ENCODE peak calls at places on chromosomes 2 and 18, in four cellular contexts. I is HepG2, K is WTC11, O is K562. A is an unnamed sample.

GRCh38 chr2:232927793-232928563 is 57.9 kb downstream of the SNORC start:
- DNase-seq in I (no peak), K (peak), O (peak), A (peak)

GRCh38 chr2:191321861-191322662 is 76.9 kb downstream of the MYO1B start:
- DNase-seq in I (no peak), K (peak), O (no peak), A (peak)

GRCh38 chr2:12169721-12170120 is 423.3 kb downstream of the LPIN1 start:
- DNase-seq in I (no peak), K (no peak), O (no peak), A (no peak)

GRCh38 chr2:16525265-16525887 is 140.3 kb downstream of the CYRIA start:
- DNase-seq in I (peak), K (peak), O (peak), A (peak)

GRCh38 chr2:182946949-182947348 is 80.5 kb upstream of the FRZB start:
- DNase-seq in I (no peak), K (no peak), O (no peak), A (peak)

GRCh38 chr2:239579081-239579480 is 178.3 kb upstream of the HDAC4 start:
- DNase-seq in I (no peak), K (no peak), O (no peak), A (no peak)

GRCh38 chr2:11616097-11616687 is 53.8 kb downstream of the NTSR2 start:
- DNase-seq in I (no peak), K (no peak), O (no peak), A (no peak)

GRCh38 chr2:237563816-237564215 is 2.6 kb upstream of the PRLH start:
- DNase-seq in I (no peak), K (peak), O (no peak), A (no peak)

GRCh38 chr18:46563317-46563716 is 93.7 kb downstream of the LOXHD1 start:
- DNase-seq in I (no peak), K (peak), O (no peak), A (no peak)

GRCh38 chr2:229416116-229416694 is 145.1 kb upstream of the PID1 start:
- DNase-seq in I (no peak), K (no peak), O (no peak), A (no peak)

GRCh38 chr18:55779461-55779710 is 191.4 kb upstream of the TCF4 start:
- DNase-seq in I (no peak), K (peak), O (no peak), A (peak)

GRCh38 chr2:198775737-198776136 is 682.0 kb downstream of the SATB2 start:
- DNase-seq in I (no peak), K (no peak), O (no peak), A (no peak)

GRCh38 chr2:12896283-12897014 is 179.7 kb downstream of the TRIB2 start:
- DNase-seq in I (no peak), K (no peak), O (no peak), A (no peak)

GRCh38 chr18:51867767-51868166 is 472.2 kb upstream of the DCC start:
- DNase-seq in I (no peak), K (no peak), O (no peak), A (no peak)

GRCh38 chr2:218482651-218483050 is 63.7 kb downstream of the VIL1 start:
- DNase-seq in I (no peak), K (no peak), O (no peak), A (no peak)

GRCh38 chr18:35407871-35408481 is 30.8 kb upstream of the ZNF396 start:
- DNase-seq in I (peak), K (no peak), O (peak), A (peak)

GRCh38 chr18:10041180-10041579 is 127.4 kb downstream of the VAPA start:
- DNase-seq in I (no peak), K (no peak), O (no peak), A (no peak)

GRCh38 chr2:40436093-40436475 is 15.8 kb downstream of the SLC8A1 start:
- DNase-seq in I (no peak), K (no peak), O (no peak), A (no peak)

DNA sequence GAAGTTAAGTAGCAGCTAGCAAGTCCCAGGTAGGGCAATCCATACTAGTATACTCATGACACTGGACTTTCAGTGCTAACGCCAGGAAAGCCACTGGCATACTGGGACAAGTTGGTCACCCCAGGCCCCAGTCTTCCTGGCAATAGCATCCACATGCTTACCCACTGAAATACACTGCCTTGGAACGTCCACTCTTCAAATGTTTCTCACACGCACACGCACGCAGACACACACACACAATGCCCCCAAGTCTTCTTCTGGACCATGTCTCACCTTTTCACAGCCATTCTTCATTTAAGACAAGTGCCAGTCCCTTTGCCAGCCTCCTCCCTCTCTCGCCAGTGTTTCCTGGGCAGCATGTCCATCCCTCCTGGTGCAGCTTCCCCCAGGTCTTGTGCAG is 8.7 kb upstream of the TEX261 start:
- DNase-seq in I (no peak), K (no peak), O (no peak), A (no peak)
- TF ChIP-seq FOXJ3 in I (no peak), K (no peak), O (no peak), A (no peak)

DNA sequence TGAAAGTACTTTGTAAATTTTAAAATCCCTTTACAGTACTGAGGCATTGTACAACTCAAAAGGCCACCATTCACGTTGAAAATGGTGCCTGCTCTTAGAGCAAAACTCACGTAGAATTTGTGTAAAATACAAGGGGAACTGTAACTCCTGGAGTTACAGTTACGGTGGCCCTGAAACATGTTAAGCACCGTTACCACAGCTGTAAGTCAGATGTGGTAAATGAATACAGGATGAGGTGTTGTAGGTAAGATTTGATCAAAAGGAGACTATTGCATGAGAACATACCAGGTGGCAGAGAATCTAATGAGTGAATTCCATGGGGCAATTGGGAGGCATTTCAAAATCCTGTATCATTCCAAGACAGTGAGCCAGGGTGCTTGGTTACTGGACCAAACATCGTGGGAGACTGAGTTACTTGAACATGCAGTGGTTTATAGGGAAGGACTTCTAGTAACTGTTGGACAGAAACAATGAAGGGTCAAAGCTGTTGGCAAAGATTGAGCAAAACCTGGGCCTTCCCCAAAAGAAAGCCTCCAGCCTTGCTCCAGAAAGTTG is 535.8 kb upstream of the POU3F3 start:
- DNase-seq in I (no peak), K (no peak), O (no peak), A (no peak)
- TF ChIP-seq MAX in I (no peak), K (no peak), O (no peak), A (no peak)

DNA sequence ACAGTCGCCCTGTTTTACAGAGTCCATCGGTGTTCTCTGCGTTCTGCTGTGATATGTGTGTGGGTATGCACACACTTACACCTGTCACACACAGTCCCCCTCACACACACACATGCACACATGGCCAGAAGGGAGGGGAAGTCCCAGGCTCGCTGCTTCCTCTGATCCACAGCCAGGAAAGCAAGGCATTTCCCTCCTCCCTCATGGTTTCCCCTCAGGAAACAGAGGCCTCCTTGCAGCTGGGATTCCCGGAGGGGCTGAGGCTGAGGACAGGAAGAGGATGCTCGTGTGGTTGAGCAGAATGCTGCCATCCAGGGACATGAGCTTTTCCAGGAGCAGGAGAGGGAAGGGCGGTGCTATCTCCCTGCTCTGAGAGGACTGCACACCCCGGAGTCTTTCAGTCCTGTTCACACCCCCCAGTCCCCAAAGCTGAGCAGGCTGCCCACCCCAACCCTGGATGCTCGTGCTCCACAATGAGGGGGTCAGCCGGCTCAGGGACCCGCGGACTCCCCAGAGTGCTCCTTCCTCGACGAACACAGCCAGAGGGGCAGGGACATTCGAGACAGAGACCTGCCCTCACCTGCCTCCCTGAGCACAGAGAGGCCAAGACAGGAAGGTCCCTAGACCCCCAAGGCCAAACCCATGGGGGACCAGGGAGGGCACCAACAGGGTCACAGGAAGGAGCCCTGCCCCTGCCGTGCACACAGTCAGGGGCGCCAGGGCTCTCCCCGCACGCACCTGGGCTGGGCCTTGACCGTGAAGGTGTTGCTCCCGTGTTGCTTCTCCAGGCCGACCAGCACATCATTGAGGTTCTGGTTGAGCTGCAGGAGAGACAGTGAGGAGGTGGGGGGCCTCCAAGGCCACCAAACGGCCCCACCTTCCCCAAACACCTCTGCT is 45.3 kb downstream of the BIN1 start:
- DNase-seq in I (no peak), K (no peak), O (no peak), A (no peak)
- TF ChIP-seq FOXJ3 in I (no peak), K (no peak), O (no peak), A (no peak)

DNA sequence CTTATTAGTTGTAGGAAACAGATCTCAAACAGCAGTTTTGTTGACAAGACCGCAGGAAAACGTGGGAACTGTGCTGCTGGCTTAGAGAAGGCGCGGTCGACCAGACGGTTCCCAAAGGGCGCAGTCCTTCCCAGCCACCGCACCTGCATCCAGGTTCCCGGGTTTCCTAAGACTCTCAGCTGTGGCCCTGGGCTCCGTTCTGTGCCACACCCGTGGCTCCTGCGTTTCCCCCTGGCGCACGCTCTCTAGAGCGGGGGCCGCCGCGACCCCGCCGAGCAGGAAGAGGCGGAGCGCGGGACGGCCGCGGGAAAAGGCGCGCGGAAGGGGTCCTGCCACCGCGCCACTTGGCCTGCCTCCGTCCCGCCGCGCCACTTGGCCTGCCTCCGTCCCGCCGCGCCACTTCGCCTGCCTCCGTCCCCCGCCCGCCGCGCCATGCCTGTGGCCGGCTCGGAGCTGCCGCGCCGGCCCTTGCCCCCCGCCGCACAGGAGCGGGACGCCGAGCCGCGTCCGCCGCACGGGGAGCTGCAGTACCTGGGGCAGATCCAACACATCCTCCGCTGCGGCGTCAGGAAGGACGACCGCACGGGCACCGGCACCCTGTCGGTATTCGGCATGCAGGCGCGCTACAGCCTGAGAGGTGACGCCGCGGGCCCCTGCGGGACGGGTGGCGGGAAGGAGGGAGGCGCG is at the start of gene TYMS:
- DNase-seq in I (peak), K (peak), O (peak), A (peak)
- TF ChIP-seq MAX in I (peak), K (peak), O (no peak), A (peak)

A was measured in SK-N-SH.